ENCODE peak calls at places on chromosomes 11 and 22, in four cellular contexts. R is SJSA1, W is body of pancreas, P is activated T-helper 1 cell treated with Interleukin-2 at 50 U/mL for 16 hours. G is an unnamed sample.

GRCh38 chr11:47573321-47573720 is 5.4 kb downstream of the KBTBD4 start:
- DNase-seq in R (no peak), W (no peak), P (no peak), G (no peak)

GRCh38 chr22:50219800-50220602 is 19.2 kb downstream of the SELENOO start:
- DNase-seq in R (no peak), W (no peak), P (no peak), G (no peak)

GRCh38 chr11:120537996-120538395 is 26.4 kb downstream of the GRIK4 start:
- DNase-seq in R (no peak), W (no peak), P (no peak), G (no peak)

GRCh38 chr11:113618360-113618759 is 87.7 kb downstream of the TMPRSS5 start:
- DNase-seq in R (peak; percentile 53), W (no peak), P (no peak), G (no peak)

GRCh38 chr11:31240340-31240904 is 129.1 kb downstream of the DCDC1 start:
- DNase-seq in R (no peak), W (peak; percentile 15), P (no peak), G (peak; percentile 47)

GRCh38 chr11:20522536-20522935 is 76.9 kb upstream of the SLC6A5 start:
- DNase-seq in R (no peak), W (no peak), P (no peak), G (no peak)

GRCh38 chr11:68503281-68503687 is 42.7 kb downstream of the PPP6R3 start:
- DNase-seq in R (no peak), W (no peak), P (no peak), G (peak; percentile 71)

GRCh38 chr22:50260801-50261614 is 475 bp downstream of the MAPK12 start:
- DNase-seq in R (no peak), W (peak; percentile 53), P (no peak), G (peak; percentile 72)